ENCODE peak calls at places on chromosomes 12 and 14, in five cellular contexts. X, Q, H, K and O are unnamed samples.
A peak's percentile ranks its signal among the peaks of the same experiment; 100 is the strongest.

GRCh38 chr12:4293299-4293941 is 19.9 kb downstream of the CCND2 start:
- DNase-seq in X (no peak), Q (no peak), H (no peak), K (no peak), O (no peak)

GRCh38 chr12:114405449-114406271 is at the start of gene TBX5:
- DNase-seq in X (no peak), Q (no peak), H (no peak), K (no peak), O (no peak)

GRCh38 chr12:94874086-94874985 is 129.2 kb downstream of the NDUFA12 start:
- DNase-seq in X (no peak), Q (no peak), H (no peak), K (no peak), O (no peak)

GRCh38 chr12:32399373-32400113 is at the start of gene FGD4:
- DNase-seq in X (peak; percentile 50), Q (peak; percentile 34), H (no peak), K (no peak), O (peak; percentile 56)

GRCh38 chr12:103858953-103859601 is 18.0 kb upstream of the NT5DC3 start:
- DNase-seq in X (no peak), Q (no peak), H (no peak), K (no peak), O (no peak)

GRCh38 chr12:130320553-130320952 is 17.1 kb upstream of the PIWIL1 start:
- DNase-seq in X (no peak), Q (no peak), H (no peak), K (no peak), O (no peak)

GRCh38 chr12:24698972-24699371 is 249.9 kb downstream of the BCAT1 start:
- DNase-seq in X (no peak), Q (no peak), H (no peak), K (no peak), O (no peak)

GRCh38 chr14:62914025-62914424 is 131.2 kb downstream of the KCNH5 start:
- DNase-seq in X (no peak), Q (no peak), H (no peak), K (no peak), O (no peak)

GRCh38 chr12:120261951-120262851 is 3.3 kb downstream of the PXN start:
- DNase-seq in X (no peak), Q (no peak), H (no peak), K (no peak), O (no peak)

GRCh38 chr12:31967569-31967968 is 8.4 kb downstream of the RESF1 start:
- DNase-seq in X (no peak), Q (no peak), H (no peak), K (no peak), O (no peak)

GRCh38 chr12:100348657-100349454 is 8.0 kb upstream of the SLC17A8 start:
- DNase-seq in X (no peak), Q (no peak), H (no peak), K (no peak), O (no peak)

GRCh38 chr14:89504602-89505320 is 87.7 kb upstream of the FOXN3 start:
- DNase-seq in X (no peak), Q (peak; percentile 41), H (no peak), K (no peak), O (peak; percentile 22)

GRCh38 chr14:100677152-100677924 is 49.4 kb upstream of the DLK1 start:
- DNase-seq in X (no peak), Q (no peak), H (no peak), K (no peak), O (peak; percentile 84)

GRCh38 chr12:122161682-122162081 is 12.3 kb downstream of the IL31 start:
- DNase-seq in X (no peak), Q (no peak), H (no peak), K (no peak), O (no peak)

GRCh38 chr12:24088751-24089150 is 139.3 kb upstream of the SOX5 start:
- DNase-seq in X (no peak), Q (no peak), H (no peak), K (no peak), O (no peak)

GRCh38 chr12:11653215-11653753 is 3.8 kb downstream of the ETV6 start:
- DNase-seq in X (no peak), Q (no peak), H (no peak), K (no peak), O (peak; percentile 66)

GRCh38 chr14:22650960-22651521 is 6.9 kb upstream of the OR6J1 start:
- DNase-seq in X (no peak), Q (no peak), H (no peak), K (no peak), O (no peak)

GRCh38 chr14:23160924-23161522 is 22.4 kb downstream of the SLC7A8 start:
- DNase-seq in X (no peak), Q (no peak), H (no peak), K (peak; percentile 82), O (no peak)

GRCh38 chr14:54253195-54253947 is 143.4 kb upstream of the CDKN3 start:
- DNase-seq in X (no peak), Q (no peak), H (no peak), K (no peak), O (no peak)

GRCh38 chr14:67270354-67270753 is 29.1 kb downstream of the PALS1 start:
- DNase-seq in X (no peak), Q (no peak), H (no peak), K (no peak), O (no peak)

GRCh38 chr12:104011265-104011664 is 38.7 kb downstream of the GLT8D2 start:
- DNase-seq in X (no peak), Q (no peak), H (no peak), K (no peak), O (no peak)

GRCh38 chr12:89648211-89648930 is 60.3 kb downstream of the ATP2B1 start:
- DNase-seq in X (no peak), Q (no peak), H (no peak), K (peak; percentile 25), O (no peak)

GRCh38 chr12:8692573-8692972 is 5.2 kb upstream of the RIMKLB start:
- DNase-seq in X (no peak), Q (peak; percentile 68), H (no peak), K (no peak), O (no peak)

GRCh38 chr14:96274122-96274910 is 18.3 kb downstream of the BDKRB1 start:
- DNase-seq in X (no peak), Q (no peak), H (no peak), K (no peak), O (no peak)

GRCh38 chr12:106487664-106488063 is 95.1 kb upstream of the RFX4 start:
- DNase-seq in X (no peak), Q (no peak), H (no peak), K (no peak), O (no peak)

GRCh38 chr12:91866566-91866965 is 279.1 kb downstream of the BTG1 start:
- DNase-seq in X (no peak), Q (no peak), H (no peak), K (no peak), O (no peak)

GRCh38 chr14:75339059-75339458 is 60.4 kb downstream of the FOS start:
- DNase-seq in X (no peak), Q (no peak), H (no peak), K (no peak), O (no peak)

GRCh38 chr14:100677925-100678765 is 48.5 kb upstream of the DLK1 start:
- DNase-seq in X (no peak), Q (no peak), H (no peak), K (no peak), O (peak; percentile 94)

GRCh38 chr14:24315807-24316596 is 4.7 kb downstream of the LTB4R start:
- DNase-seq in X (no peak), Q (no peak), H (no peak), K (no peak), O (peak; percentile 60)

GRCh38 chr14:93969082-93969828 is 7.1 kb downstream of the ASB2 start:
- DNase-seq in X (no peak), Q (no peak), H (no peak), K (no peak), O (no peak)

GRCh38 chr14:74720526-74720925 is 7.6 kb downstream of the FCF1 start:
- DNase-seq in X (no peak), Q (no peak), H (no peak), K (no peak), O (no peak)